ENCODE peak calls at places on chromosomes 13 and 19, in four cellular contexts. One of them, this sample, is unnamed.

GRCh38 chr19:49564616-49565045 is 15.7 kb downstream of the NOSIP start:
- DNase-seq in progenitor cell of endocrine pancreas: no peak
- DNase-seq in heart right ventricle: no peak
- DNase-seq in transverse colon: peak; percentile 54
- DNase-seq in this sample: no peak

GRCh38 chr19:27759896-27760295 is 1453.1 kb downstream of the UQCRFS1 start:
- DNase-seq in transverse colon: no peak
- DNase-seq in progenitor cell of endocrine pancreas: no peak
- DNase-seq in heart right ventricle: peak; percentile 14
- DNase-seq in this sample: no peak

GRCh38 chr13:57633141-57633949 is 1.8 kb downstream of the PCDH17 start:
- DNase-seq in transverse colon: peak; percentile 13
- DNase-seq in progenitor cell of endocrine pancreas: peak; percentile 52
- DNase-seq in heart right ventricle: peak; percentile 81
- DNase-seq in this sample: peak; percentile 80

GRCh38 chr13:29703421-29703820 is 107.9 kb upstream of the SLC7A1 start:
- DNase-seq in transverse colon: no peak
- DNase-seq in heart right ventricle: no peak
- DNase-seq in progenitor cell of endocrine pancreas: no peak
- DNase-seq in this sample: no peak

GRCh38 chr13:50452761-50453160 is 390.7 kb downstream of the DLEU7 start:
- DNase-seq in heart right ventricle: no peak
- DNase-seq in progenitor cell of endocrine pancreas: no peak
- DNase-seq in transverse colon: no peak
- DNase-seq in this sample: no peak

GRCh38 chr13:98687319-98687718 is 65.2 kb downstream of the SLC15A1 start:
- DNase-seq in transverse colon: no peak
- DNase-seq in progenitor cell of endocrine pancreas: no peak
- DNase-seq in heart right ventricle: no peak
- DNase-seq in this sample: no peak

GRCh38 chr19:18007939-18008673 is at the start of gene ARRDC2:
- DNase-seq in transverse colon: peak; percentile 91
- DNase-seq in progenitor cell of endocrine pancreas: peak; percentile 69
- DNase-seq in heart right ventricle: peak; percentile 93
- DNase-seq in this sample: peak; percentile 83

GRCh38 chr19:50646074-50646807 is 3.0 kb upstream of the C19orf81 start:
- DNase-seq in progenitor cell of endocrine pancreas: no peak
- DNase-seq in transverse colon: no peak
- DNase-seq in heart right ventricle: no peak
- DNase-seq in this sample: no peak

DNA sequence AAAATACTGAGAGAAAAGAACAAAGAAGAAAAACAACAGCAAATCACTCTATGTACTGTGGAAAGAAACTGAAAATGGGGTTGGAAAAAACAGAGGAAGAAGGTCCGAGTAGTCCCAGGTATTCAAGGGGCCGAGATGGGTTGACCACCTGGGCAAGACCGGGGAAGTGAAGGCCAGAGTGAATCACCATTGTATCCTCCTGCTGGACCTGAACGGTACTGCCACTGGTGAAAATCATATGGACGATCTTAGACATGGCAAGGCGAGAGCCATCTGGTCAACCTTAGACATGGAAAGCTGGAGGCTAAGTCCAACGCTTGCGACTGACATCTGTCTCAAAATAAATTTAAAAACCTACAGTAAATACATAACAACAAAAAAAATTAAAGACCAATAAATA is 44.4 kb upstream of the ZNF91 start:
- DNase-seq in heart right ventricle: no peak
- DNase-seq in transverse colon: no peak
- DNase-seq in progenitor cell of endocrine pancreas: no peak
- DNase-seq in this sample: no peak
- TF ChIP-seq CTCF in heart right ventricle: no peak
- TF ChIP-seq CTCF in transverse colon: peak; percentile 15
- TF ChIP-seq CTCF in progenitor cell of endocrine pancreas: no peak
- TF ChIP-seq CTCF in this sample: peak; percentile 56

GRCh38 chr19:13051581-13052165 is 51.0 kb downstream of the LYL1 start:
- DNase-seq in progenitor cell of endocrine pancreas: peak; percentile 66
- DNase-seq in heart right ventricle: no peak
- DNase-seq in transverse colon: peak; percentile 76
- DNase-seq in this sample: peak; percentile 67

GRCh38 chr19:13054605-13055212 is 47.9 kb downstream of the LYL1 start:
- DNase-seq in transverse colon: no peak
- DNase-seq in heart right ventricle: no peak
- DNase-seq in progenitor cell of endocrine pancreas: no peak
- DNase-seq in this sample: no peak

GRCh38 chr19:13053238-13053637 is 49.4 kb downstream of the LYL1 start:
- DNase-seq in transverse colon: no peak
- DNase-seq in heart right ventricle: no peak
- DNase-seq in progenitor cell of endocrine pancreas: no peak
- DNase-seq in this sample: no peak

GRCh38 chr19:13053761-13054604 is 48.7 kb downstream of the LYL1 start:
- DNase-seq in heart right ventricle: peak; percentile 95
- DNase-seq in transverse colon: peak; percentile 79
- DNase-seq in progenitor cell of endocrine pancreas: peak; percentile 50
- DNase-seq in this sample: peak; percentile 74

DNA sequence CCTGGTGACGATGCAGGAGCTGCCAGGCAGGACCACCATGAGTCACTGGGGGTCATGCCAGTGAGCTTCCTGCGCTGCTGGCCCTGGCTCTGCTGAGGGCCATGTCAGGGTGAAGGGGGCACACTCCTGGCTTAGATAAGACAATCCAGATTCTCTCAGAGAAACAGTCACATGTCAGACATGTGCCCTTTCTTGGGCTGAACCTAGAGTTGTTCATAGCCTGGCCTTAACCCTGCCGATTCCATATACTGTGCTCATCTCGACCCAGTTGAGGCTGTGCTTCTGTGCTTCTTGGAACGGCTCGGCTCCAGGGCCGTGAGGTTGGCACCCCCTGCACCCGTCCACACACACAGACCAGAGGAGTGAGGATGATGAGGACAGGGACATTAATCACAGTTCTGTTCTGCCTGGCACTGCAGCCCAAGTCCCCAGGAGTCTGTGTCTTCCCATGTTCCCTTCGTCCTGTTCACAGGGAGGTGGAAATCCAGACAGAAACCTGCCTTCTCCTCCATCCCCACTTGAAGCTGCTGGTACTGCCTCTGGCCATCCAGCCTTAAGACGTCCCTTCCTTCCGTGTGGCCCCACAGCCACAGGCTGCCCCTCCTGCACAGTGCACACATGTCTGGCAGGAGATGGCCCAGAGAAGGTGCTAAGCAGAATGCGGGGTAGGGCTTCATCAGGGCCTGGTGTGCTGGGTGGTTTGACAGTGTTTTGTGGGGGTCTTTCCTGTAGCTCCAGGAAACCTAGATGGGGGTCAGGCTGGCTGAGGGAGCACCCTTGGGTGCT is 50.0 kb downstream of the LYL1 start:
- DNase-seq in transverse colon: no peak
- DNase-seq in progenitor cell of endocrine pancreas: no peak
- DNase-seq in heart right ventricle: no peak
- DNase-seq in this sample: no peak
- TF ChIP-seq CTCF in transverse colon: no peak
- TF ChIP-seq CTCF in progenitor cell of endocrine pancreas: no peak
- TF ChIP-seq CTCF in heart right ventricle: no peak
- TF ChIP-seq CTCF in this sample: no peak

GRCh38 chr19:2254052-2254872 is 2.0 kb downstream of the JSRP1 start:
- DNase-seq in progenitor cell of endocrine pancreas: peak; percentile 66
- DNase-seq in heart right ventricle: no peak
- DNase-seq in transverse colon: no peak
- DNase-seq in this sample: peak; percentile 82
- TF ChIP-seq CTCF in progenitor cell of endocrine pancreas: peak; percentile 71
- TF ChIP-seq CTCF in heart right ventricle: no peak
- TF ChIP-seq CTCF in transverse colon: peak; percentile 13
- TF ChIP-seq CTCF in this sample: no peak

DNA sequence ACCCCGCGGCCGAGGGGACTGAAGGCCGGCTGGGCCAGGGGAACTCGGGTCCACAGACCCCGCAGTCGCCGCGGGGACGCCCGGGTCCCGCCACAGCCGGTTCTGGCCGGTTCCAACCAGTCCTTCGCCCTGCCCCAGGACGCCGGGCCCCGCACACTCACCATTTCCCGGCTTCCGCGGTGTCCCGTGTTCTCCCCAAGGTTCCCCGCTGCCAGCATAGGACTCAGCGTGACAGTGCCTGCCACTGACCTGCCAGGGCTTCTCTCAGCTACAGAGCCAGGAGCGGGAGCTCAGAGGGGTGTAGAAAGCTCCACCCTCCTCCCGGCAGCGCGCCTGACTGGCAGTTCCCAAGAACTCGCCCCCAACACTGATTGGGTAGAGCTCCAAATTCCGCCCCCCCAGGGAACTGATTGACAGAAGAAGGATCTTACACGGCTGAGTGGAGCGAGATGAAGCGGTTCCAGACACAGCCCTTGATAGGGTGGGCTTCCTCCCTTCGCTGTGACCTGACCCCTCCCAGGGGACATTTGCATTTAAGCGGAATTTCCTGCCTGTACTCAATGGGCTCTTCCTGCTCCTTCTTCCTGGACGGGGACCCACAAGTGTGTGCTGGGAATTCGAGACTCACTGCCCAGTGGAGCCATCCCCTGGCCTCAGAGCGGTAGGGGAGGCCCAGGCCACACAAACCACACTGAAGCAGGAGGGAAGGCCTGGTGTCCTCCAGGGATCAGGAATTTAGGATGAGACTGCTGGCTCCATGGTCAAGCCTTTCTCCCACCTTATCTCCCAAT is at the start of gene ZNF442:
- DNase-seq in heart right ventricle: peak; percentile 99
- DNase-seq in transverse colon: peak; percentile 95
- DNase-seq in progenitor cell of endocrine pancreas: peak; percentile 82
- DNase-seq in this sample: peak; percentile 91
- TF ChIP-seq CTCF in heart right ventricle: peak; percentile 71
- TF ChIP-seq CTCF in transverse colon: peak; percentile 83
- TF ChIP-seq CTCF in progenitor cell of endocrine pancreas: peak; percentile 57
- TF ChIP-seq CTCF in this sample: no peak

GRCh38 chr13:100673376-100673830 is 1.2 kb downstream of the TMTC4 start:
- DNase-seq in heart right ventricle: no peak
- DNase-seq in transverse colon: no peak
- DNase-seq in progenitor cell of endocrine pancreas: peak; percentile 14
- DNase-seq in this sample: peak; percentile 31

GRCh38 chr13:100673831-100674362 is 698 bp downstream of the TMTC4 start:
- DNase-seq in transverse colon: peak; percentile 39
- DNase-seq in progenitor cell of endocrine pancreas: peak; percentile 14
- DNase-seq in heart right ventricle: peak; percentile 18
- DNase-seq in this sample: no peak

GRCh38 chr13:100674848-100675659 is 459 bp upstream of the TMTC4 start:
- DNase-seq in transverse colon: peak; percentile 100
- DNase-seq in heart right ventricle: peak; percentile 100
- DNase-seq in progenitor cell of endocrine pancreas: peak; percentile 100
- DNase-seq in this sample: peak; percentile 100

GRCh38 chr13:100675660-100676129 is 1.1 kb upstream of the TMTC4 start:
- DNase-seq in heart right ventricle: no peak
- DNase-seq in transverse colon: no peak
- DNase-seq in progenitor cell of endocrine pancreas: no peak
- DNase-seq in this sample: no peak

DNA sequence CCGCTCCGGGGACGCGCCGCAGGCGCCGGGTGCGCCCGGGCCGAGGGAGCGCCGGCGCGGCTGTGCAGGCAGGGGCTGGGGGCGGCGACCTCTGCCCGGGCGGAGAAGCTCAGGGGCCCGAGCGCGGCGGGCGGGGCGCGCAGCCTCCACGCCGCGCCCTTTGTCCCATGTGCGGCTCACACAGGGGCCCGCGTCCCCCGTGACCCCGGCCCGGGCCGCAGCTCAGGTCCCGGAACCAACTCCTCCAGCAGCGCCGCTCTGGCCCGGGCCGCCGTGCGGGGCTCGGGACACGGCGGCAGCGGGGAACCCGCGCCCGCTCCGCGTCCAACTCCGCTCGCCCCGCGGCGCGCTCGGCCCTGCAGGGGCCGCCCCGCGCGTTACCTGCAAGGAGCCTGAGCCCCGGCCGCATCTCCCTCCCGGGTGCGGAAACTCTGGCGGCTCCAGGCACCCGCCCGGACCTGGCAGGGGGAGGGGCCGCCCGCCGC is at the start of gene TMTC4:
- DNase-seq in progenitor cell of endocrine pancreas: peak; percentile 27
- DNase-seq in heart right ventricle: no peak
- DNase-seq in transverse colon: peak; percentile 32
- DNase-seq in this sample: peak; percentile 44
- TF ChIP-seq CTCF in progenitor cell of endocrine pancreas: no peak
- TF ChIP-seq CTCF in heart right ventricle: no peak
- TF ChIP-seq CTCF in transverse colon: no peak
- TF ChIP-seq CTCF in this sample: no peak

DNA sequence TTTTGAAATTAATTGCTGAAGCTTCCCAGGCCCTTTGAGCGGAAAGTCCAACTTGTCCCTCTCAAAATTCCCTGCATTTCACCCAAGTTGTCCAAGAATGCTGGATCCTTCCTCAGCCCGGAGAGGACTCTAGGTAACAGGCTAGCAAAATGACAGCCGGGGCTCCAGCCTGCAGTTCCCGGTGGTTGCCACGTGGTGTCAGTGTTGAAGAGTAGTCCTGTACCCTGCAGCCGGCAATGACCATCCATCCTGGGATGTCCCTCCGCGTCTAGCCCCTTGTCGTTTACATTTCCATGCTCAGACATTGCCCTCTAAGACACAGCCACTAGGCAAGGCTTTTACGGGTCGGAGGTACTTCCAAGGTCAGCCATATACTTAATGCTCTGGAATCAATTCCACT is 31.4 kb upstream of the MTIF3 start:
- DNase-seq in heart right ventricle: no peak
- DNase-seq in progenitor cell of endocrine pancreas: peak; percentile 61
- DNase-seq in transverse colon: peak; percentile 51
- DNase-seq in this sample: peak; percentile 82
- TF ChIP-seq CTCF in heart right ventricle: peak; percentile 52
- TF ChIP-seq CTCF in progenitor cell of endocrine pancreas: peak; percentile 77
- TF ChIP-seq CTCF in transverse colon: peak; percentile 46
- TF ChIP-seq CTCF in this sample: peak; percentile 81

This sample was measured in endothelial cell.